ENCODE peak calls at places on chromosomes 12 and 14, in six cellular contexts. K is AG04450, X is astrocyte, P is DND-41, G is esophagus muscularis mucosa, T is body of pancreas. I is an unnamed sample.

GRCh38 chr12:116265361-116266128 is 11.9 kb downstream of the MED13L start:
- DNase-seq in P (no peak), G (no peak), T (no peak), X (no peak), K (no peak), I (no peak)

GRCh38 chr14:68270342-68270741 is 450.8 kb downstream of the RAD51B start:
- DNase-seq in T (no peak), G (no peak), K (no peak), P (no peak), X (no peak), I (no peak)

GRCh38 chr12:77842430-77842829 is 11.7 kb downstream of the NAV3 start:
- DNase-seq in T (no peak), G (no peak), K (no peak), P (no peak), X (peak; percentile 46), I (no peak)

GRCh38 chr12:30925607-30926242 is 823 bp upstream of the TSPAN11 start:
- DNase-seq in X (no peak), G (no peak), T (no peak), P (no peak), K (no peak), I (no peak)

GRCh38 chr12:53624956-53625355 is 1.2 kb downstream of the ATF7 start:
- DNase-seq in K (no peak), X (no peak), P (no peak), G (peak; percentile 64), T (no peak), I (no peak)

GRCh38 chr12:114163766-114164165 is 197.6 kb upstream of the RBM19 start:
- DNase-seq in T (no peak), X (peak; percentile 16), P (no peak), G (no peak), K (peak; percentile 54), I (no peak)

GRCh38 chr12:68851592-68851952 is 43.6 kb downstream of the MDM2 start:
- DNase-seq in K (no peak), G (no peak), X (no peak), P (no peak), T (no peak), I (no peak)

GRCh38 chr12:90090929-90091651 is 382.5 kb upstream of the ATP2B1 start:
- DNase-seq in P (no peak), T (peak; percentile 5), K (peak; percentile 63), X (peak; percentile 97), G (no peak), I (no peak)

GRCh38 chr12:663293-663871 is at the start of gene NINJ2:
- DNase-seq in X (peak; percentile 15), P (peak; percentile 34), T (no peak), K (no peak), G (no peak), I (no peak)

GRCh38 chr14:95891742-95892141 is 15.1 kb downstream of the TUNAR start:
- DNase-seq in P (no peak), K (no peak), G (no peak), X (peak; percentile 86), T (no peak), I (no peak)

GRCh38 chr12:92107621-92108131 is 38.0 kb downstream of the BTG1 start:
- DNase-seq in G (no peak), P (no peak), X (no peak), T (peak; percentile 30), K (no peak), I (no peak)

GRCh38 chr14:61531741-61532505 is 163.4 kb upstream of the HIF1A start:
- DNase-seq in T (peak; percentile 66), K (no peak), X (no peak), G (no peak), P (no peak), I (no peak)

GRCh38 chr12:95607642-95608041 is 56.4 kb upstream of the USP44 start:
- DNase-seq in X (no peak), T (peak; percentile 78), K (no peak), G (peak; percentile 5), P (no peak), I (no peak)

GRCh38 chr14:102655154-102655553 is 62.7 kb downstream of the RCOR1 start:
- DNase-seq in K (no peak), T (no peak), X (peak; percentile 66), P (no peak), G (no peak), I (no peak)

GRCh38 chr14:67965684-67966083 is 146.1 kb downstream of the RAD51B start:
- DNase-seq in P (no peak), X (no peak), G (no peak), K (no peak), T (no peak), I (no peak)

GRCh38 chr12:51199546-51199945 is 18.3 kb downstream of the POU6F1 start:
- DNase-seq in P (no peak), T (no peak), K (no peak), G (no peak), X (no peak), I (no peak)

GRCh38 chr12:104360988-104361707 is 57.6 kb downstream of the EID3 start:
- DNase-seq in G (no peak), P (no peak), T (peak; percentile 41), K (no peak), X (peak; percentile 58), I (no peak)

GRCh38 chr12:59149995-59150642 is 229.8 kb upstream of the LRIG3 start:
- DNase-seq in P (peak; percentile 27), T (peak; percentile 11), G (no peak), X (peak; percentile 70), K (peak; percentile 43), I (no peak)

GRCh38 chr12:50240792-50241114 is 42.6 kb downstream of the LIMA1 start:
- DNase-seq in G (no peak), K (no peak), P (no peak), X (no peak), T (no peak), I (no peak)

GRCh38 chr14:85622986-85623385 is 93.0 kb downstream of the FLRT2 start:
- DNase-seq in K (no peak), P (no peak), T (no peak), G (no peak), X (no peak), I (no peak)

GRCh38 chr12:124392271-124392990 is 97.5 kb downstream of the RFLNA start:
- DNase-seq in K (no peak), T (peak; percentile 48), P (no peak), X (peak; percentile 61), G (no peak), I (no peak)

GRCh38 chr12:29241821-29242591 is 92.9 kb downstream of the FAR2 start:
- DNase-seq in G (no peak), X (peak; percentile 87), T (no peak), P (no peak), K (peak; percentile 15), I (no peak)

GRCh38 chr12:21276826-21277225 is 57.9 kb downstream of the SLCO1A2 start:
- DNase-seq in P (no peak), K (no peak), X (no peak), T (no peak), G (no peak), I (peak; percentile 3)

GRCh38 chr12:49014547-49014946 is 4.0 kb downstream of the PRKAG1 start:
- DNase-seq in T (no peak), G (no peak), X (no peak), P (no peak), K (no peak), I (no peak)

GRCh38 chr12:122182887-122183587 is at the start of gene LRRC43:
- DNase-seq in K (no peak), G (no peak), P (no peak), T (peak; percentile 66), X (peak; percentile 16), I (peak; percentile 67)

DNA sequence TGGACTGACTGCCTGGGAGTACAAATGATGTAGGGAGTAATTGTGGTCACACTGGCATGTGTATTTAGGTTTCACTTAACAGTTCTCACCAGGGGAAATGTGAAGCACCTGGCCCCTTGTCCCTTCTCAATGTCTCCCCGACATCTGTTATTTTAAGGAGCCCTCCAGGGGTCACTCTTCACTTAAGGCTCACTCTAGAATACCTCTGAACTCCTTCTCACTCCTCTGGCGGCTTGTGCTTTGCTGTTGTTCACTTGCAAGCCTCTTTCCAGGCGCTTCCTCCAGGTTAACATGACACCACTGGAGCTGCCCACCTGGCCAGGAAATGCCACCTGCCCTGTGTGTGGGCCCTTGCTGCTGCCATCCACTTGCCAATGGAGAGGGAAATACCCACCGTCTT is 56.5 kb upstream of the GZMB start:
- DNase-seq in K (no peak), T (no peak), G (peak; percentile 34), P (no peak), X (no peak), I (no peak)
- TF ChIP-seq CTCF in K (no peak), T (no peak), G (no peak), P (peak; percentile 10), X (no peak), I (no peak)

DNA sequence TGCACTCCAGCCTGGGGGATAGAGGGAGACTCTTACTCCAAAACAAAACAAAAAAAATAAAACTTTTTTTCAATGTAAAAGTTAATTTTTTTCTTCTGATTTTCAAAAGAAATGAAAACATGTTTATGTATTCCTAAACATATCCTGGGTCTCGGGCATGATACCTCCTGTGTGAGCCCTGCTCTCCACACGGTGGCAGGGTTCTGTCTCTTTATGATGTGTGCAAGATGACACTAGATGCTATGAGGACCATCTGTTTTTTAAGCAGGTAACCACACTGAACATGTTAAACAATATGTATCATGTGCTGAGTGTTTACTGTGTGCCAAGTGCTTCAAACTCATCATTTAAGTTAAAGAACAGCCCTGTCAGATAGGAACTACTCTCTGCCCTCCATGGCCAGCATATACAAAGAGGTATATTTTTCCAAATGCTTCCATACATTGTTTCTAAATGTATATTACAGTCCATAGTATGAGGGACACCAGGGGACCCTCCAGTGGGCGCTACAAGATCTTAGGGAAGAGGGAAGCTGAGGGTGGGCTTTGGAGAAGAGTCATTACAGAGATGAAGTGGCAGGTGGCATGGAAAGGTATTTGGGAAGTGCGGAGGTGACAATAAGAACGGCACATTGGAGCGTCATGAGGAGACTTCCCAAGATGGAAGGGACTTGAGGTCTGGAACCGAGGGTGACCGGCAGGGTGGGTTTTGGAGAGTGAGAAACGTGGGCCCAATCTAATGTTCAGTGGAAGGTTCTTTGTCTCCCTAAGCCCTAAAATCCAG is 28.5 kb downstream of the FOS start:
- DNase-seq in G (no peak), T (no peak), P (no peak), K (no peak), X (no peak), I (no peak)
- H3K4me3 ChIP-seq in G (no peak overlapping the region), T (no peak overlapping the region), P (no peak overlapping the region), K (no peak overlapping the region), X (no peak overlapping the region), I (no peak overlapping the region)

DNA sequence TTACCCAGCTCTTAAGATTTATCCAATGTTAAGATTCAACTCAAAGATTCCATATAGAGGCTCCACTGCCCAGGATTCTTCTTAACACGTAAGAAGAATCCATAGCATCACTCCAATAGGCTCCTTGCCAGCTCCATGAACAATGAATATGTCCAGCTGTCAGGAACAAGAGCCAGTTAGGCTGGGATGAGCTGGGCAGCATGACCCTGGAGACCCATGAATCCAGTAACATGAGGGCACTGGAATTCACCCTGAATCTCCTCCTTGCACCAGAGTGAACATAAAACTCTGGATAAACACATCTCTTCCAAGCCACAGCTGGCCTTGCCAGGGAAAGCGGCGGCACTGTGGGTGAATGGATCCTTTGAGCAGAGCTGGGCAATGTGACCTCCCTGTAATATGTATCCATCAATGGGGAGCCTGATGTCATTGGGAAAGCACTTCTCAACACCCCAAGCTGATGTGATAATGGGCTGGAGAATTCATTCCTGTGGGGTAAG is 24.4 kb upstream of the TC2N start:
- DNase-seq in P (no peak), K (no peak), X (peak; percentile 70), G (no peak), T (no peak), I (no peak)
- H3K27ac ChIP-seq in P (no peak overlapping the region), K (no peak overlapping the region), X (no peak overlapping the region), G (peak overlapping the region; percentile 53), T (no peak overlapping the region), I (no peak overlapping the region)

GRCh38 chr12:85923767-85924331 is 49.8 kb downstream of the NTS start:
- DNase-seq in P (no peak), G (no peak), X (peak; percentile 42), T (no peak), K (no peak), I (no peak)

GRCh38 chr12:85920324-85920947 is 46.3 kb downstream of the NTS start:
- DNase-seq in X (peak; percentile 1), K (no peak), G (no peak), T (no peak), P (no peak), I (no peak)
- TF ChIP-seq CTCF in X (peak; percentile 46), K (peak; percentile 62), G (peak; percentile 49), T (peak; percentile 82), P (peak; percentile 68), I (peak; percentile 53)

I was measured in thyroid gland.